ENCODE peak calls at places on chromosomes 3 and 15, in four cellular contexts. O, N, I and C are unnamed samples. For H3K4me1, the result is how much of the 10 kb centered on the place peaks cover.

GRCh38 chr15:55221090-55222011 is 24.6 kb upstream of the RSL24D1 start:
- DNase-seq in O (no peak), N (no peak), I (no peak), C (no peak)

GRCh38 chr3:139326131-139326530 is 17.7 kb upstream of the MRPS22 start:
- DNase-seq in I (no peak), O (peak), N (no peak), C (peak)

GRCh38 chr15:39622660-39623549 is 42.0 kb downstream of the THBS1 start:
- DNase-seq in O (no peak), I (no peak), N (no peak), C (no peak)

GRCh38 chr3:12544652-12545472 is 437 bp downstream of the MKRN2OS start:
- DNase-seq in O (no peak), I (no peak), N (no peak), C (no peak)

GRCh38 chr15:55630921-55631320 is 42.8 kb upstream of the PYGO1 start:
- DNase-seq in N (no peak), I (no peak), O (no peak), C (no peak)

GRCh38 chr3:33030802-33031201 is 66.1 kb downstream of the GLB1 start:
- DNase-seq in I (no peak), O (no peak), N (no peak), C (no peak)

GRCh38 chr3:107969994-107970896 is 120.6 kb downstream of the CD47 start:
- DNase-seq in I (peak), O (no peak), N (no peak), C (no peak)

GRCh38 chr15:74176262-74177208 is 3.0 kb downstream of the ISLR start:
- DNase-seq in N (peak), I (peak), O (no peak), C (peak)

GRCh38 chr15:69394556-69395282 is 19.4 kb upstream of the KIF23 start:
- DNase-seq in N (peak), O (peak), I (peak), C (peak)

GRCh38 chr15:65791335-65792129 is 561 bp downstream of the DENND4A start:
- DNase-seq in I (peak), O (no peak), N (peak), C (no peak)

GRCh38 chr15:87866961-87867360 is 389.6 kb downstream of the NTRK3 start:
- DNase-seq in I (no peak), N (no peak), O (no peak), C (peak)

GRCh38 chr3:156298938-156299337 is 178.6 kb downstream of the KCNAB1 start:
- DNase-seq in O (no peak), N (peak), I (no peak), C (no peak)

GRCh38 chr3:119352863-119353527 is 58.8 kb downstream of the ARHGAP31 start:
- DNase-seq in I (no peak), O (no peak), N (no peak), C (no peak)

GRCh38 chr15:58639002-58639756 is 110.3 kb downstream of the ADAM10 start:
- DNase-seq in I (no peak), N (no peak), O (no peak), C (no peak)

GRCh38 chr3:106514431-106514830 is 645.6 kb upstream of the CBLB start:
- DNase-seq in O (no peak), I (no peak), N (no peak), C (no peak)

GRCh38 chr15:89399390-89400120 is 64.9 kb upstream of the POLG start:
- DNase-seq in I (peak), O (peak), N (no peak), C (peak)

GRCh38 chr3:151421956-151422355 is 37.4 kb upstream of the P2RY12 start:
- DNase-seq in I (no peak), O (no peak), N (no peak), C (no peak)

GRCh38 chr15:101062471-101063171 is 143.5 kb downstream of the LRRK1 start:
- DNase-seq in N (peak), I (no peak), O (no peak), C (peak)

GRCh38 chr15:96553006-96553405 is 222.5 kb downstream of the NR2F2 start:
- DNase-seq in N (no peak), O (no peak), I (no peak), C (no peak)

GRCh38 chr3:128235207-128235933 is 82.1 kb downstream of the EEFSEC start:
- DNase-seq in O (no peak), I (no peak), N (no peak), C (no peak)

GRCh38 chr3:69649120-69649519 is 90.1 kb upstream of the MITF start:
- DNase-seq in N (no peak), I (no peak), O (no peak), C (no peak)

GRCh38 chr3:55296781-55297180 is 190.3 kb downstream of the WNT5A start:
- DNase-seq in O (no peak), N (no peak), I (no peak), C (no peak)

GRCh38 chr3:102748646-102749045 is 313.8 kb downstream of the ZPLD1 start:
- DNase-seq in N (no peak), O (no peak), I (no peak), C (no peak)

GRCh38 chr3:55164876-55165275 is 237.0 kb upstream of the LRTM1 start:
- DNase-seq in I (no peak), O (no peak), N (no peak), C (no peak)

GRCh38 chr3:100993309-100993708 is at the start of gene ABI3BP:
- DNase-seq in N (peak), O (no peak), I (peak), C (peak)

GRCh38 chr3:189316296-189317019 is 144.7 kb downstream of the TPRG1 start:
- DNase-seq in I (no peak), O (no peak), N (no peak), C (peak)

GRCh38 chr3:112773864-112774263 is 72.8 kb downstream of the CD200R1L start:
- DNase-seq in I (no peak), N (no peak), O (no peak), C (no peak)

GRCh38 chr15:70104227-70104626 is 6.5 kb upstream of the TLE3 start:
- DNase-seq in N (no peak), O (no peak), I (no peak), C (peak)

GRCh38 chr15:76337739-76338554 is 1.4 kb downstream of the ISL2 start:
- DNase-seq in O (no peak), N (no peak), I (peak), C (peak)

GRCh38 chr15:76337047-76337738 is 620 bp downstream of the ISL2 start:
- DNase-seq in O (no peak), I (no peak), N (no peak), C (peak)

GRCh38 chr15:76335851-76336253 is 721 bp upstream of the ISL2 start:
- DNase-seq in N (no peak), I (no peak), O (no peak), C (peak)

GRCh38 chr15:76335129-76335850 is 1.3 kb upstream of the ISL2 start:
- DNase-seq in N (peak), I (peak), O (no peak), C (peak)

GRCh38 chr15:76336254-76337046 is at the start of gene ISL2:
- DNase-seq in O (no peak), N (peak), I (peak), C (peak)
- H3K4me3 ChIP-seq in O (no peak), N (peak), I (peak), C (peak)

DNA sequence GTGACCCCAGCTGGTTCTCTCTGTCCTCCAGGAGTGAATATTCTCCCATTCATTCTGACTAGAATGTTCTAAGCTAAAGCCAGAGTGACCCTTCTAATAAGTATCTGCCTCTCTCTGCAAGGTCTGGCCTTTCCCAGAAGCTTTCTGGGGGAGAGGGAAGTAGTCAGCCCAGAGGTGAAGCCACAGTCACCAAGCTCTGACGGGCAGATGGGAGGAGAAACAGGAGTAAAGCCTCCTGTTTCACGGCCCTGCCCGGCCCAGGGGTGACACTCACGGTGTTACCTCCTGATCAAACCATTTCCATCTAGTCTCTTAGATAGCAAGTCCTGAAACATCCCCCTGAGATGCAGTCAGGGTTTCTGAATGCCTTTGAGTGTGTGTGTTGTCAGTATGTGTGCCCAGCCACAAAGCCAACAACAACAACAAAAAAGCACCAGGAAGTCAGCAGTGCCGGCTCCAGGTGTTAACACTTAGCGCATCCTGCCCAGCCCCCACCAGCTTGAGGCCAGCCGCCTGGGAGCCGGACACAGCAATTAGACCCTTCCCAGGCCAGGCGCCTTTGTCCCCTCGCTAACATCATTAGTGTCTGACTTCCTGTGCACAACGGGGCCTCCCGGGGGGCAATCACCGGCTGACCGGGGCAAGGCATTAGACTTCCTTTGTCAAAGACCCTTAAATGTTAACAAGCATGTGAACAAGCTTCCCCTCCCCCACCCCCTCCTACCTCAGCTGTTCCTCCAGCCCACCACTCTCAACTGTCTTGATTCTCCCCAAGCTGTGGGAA is 34.5 kb downstream of the IL17RD start:
- DNase-seq in I (no peak), O (no peak), N (no peak), C (peak)
- H3K4me1 ChIP-seq in I (under half), O (under half), N (under half), C (under half)

GRCh38 chr3:43768594-43768993 is 77.9 kb downstream of the ABHD5 start:
- DNase-seq in I (no peak), N (peak), O (no peak), C (no peak)
- TF ChIP-seq CTCF in I (no peak), N (no peak), O (no peak), C (no peak)

GRCh38 chr3:172126741-172127140 is 87.4 kb downstream of the FNDC3B start:
- DNase-seq in I (no peak), O (no peak), N (no peak), C (no peak)

GRCh38 chr3:172125053-172125452 is 85.7 kb downstream of the FNDC3B start:
- DNase-seq in I (no peak), O (no peak), N (no peak), C (no peak)

GRCh38 chr3:172127141-172127540 is 87.8 kb downstream of the FNDC3B start:
- DNase-seq in N (no peak), I (no peak), O (no peak), C (no peak)

GRCh38 chr3:172124271-172124670 is 84.9 kb downstream of the FNDC3B start:
- DNase-seq in I (no peak), O (no peak), N (no peak), C (no peak)

GRCh38 chr3:172125963-172126403 is 86.6 kb downstream of the FNDC3B start:
- DNase-seq in N (peak), I (no peak), O (no peak), C (no peak)
- H3K4me3 ChIP-seq in N (no peak), I (no peak), O (no peak), C (no peak)